ENCODE peak calls at places on chromosomes 4 and X, in four cellular contexts. U is IMR-90, S is GM12878, G is K562. R is an unnamed sample.

GRCh38 chrX:96721398-96721797 is 36.8 kb downstream of the DIAPH2 start:
- DNase-seq in U (peak), S (peak), G (no peak), R (no peak)

GRCh38 chr4:162347492-162348213 is 183.9 kb upstream of the FSTL5 start:
- DNase-seq in U (no peak), S (no peak), G (no peak), R (peak)

GRCh38 chrX:139126493-139126892 is 404.0 kb upstream of the F9 start:
- DNase-seq in U (no peak), S (no peak), G (peak), R (no peak)

GRCh38 chr4:83297548-83298260 is 13.1 kb upstream of the COQ2 start:
- DNase-seq in U (no peak), S (no peak), G (no peak), R (no peak)

GRCh38 chr4:173211838-173212237 is 43.2 kb downstream of the GALNT7 start:
- DNase-seq in U (peak), S (no peak), G (peak), R (peak)

GRCh38 chrX:128458888-128459287 is 406.7 kb upstream of the ACTRT1 start:
- DNase-seq in U (peak), S (no peak), G (no peak), R (no peak)

GRCh38 chr4:47714269-47714668 is 123.6 kb downstream of the CORIN start:
- DNase-seq in U (no peak), S (no peak), G (no peak), R (no peak)

GRCh38 chrX:109684136-109684535 is 48.9 kb downstream of the ACSL4 start:
- DNase-seq in U (peak), S (no peak), G (no peak), R (no peak)

GRCh38 chr4:154577324-154577723 is 13.2 kb downstream of the FGA start:
- DNase-seq in U (no peak), S (no peak), G (no peak), R (no peak)

GRCh38 chr4:41057456-41057855 is 156.9 kb downstream of the APBB2 start:
- DNase-seq in U (peak), S (no peak), G (no peak), R (no peak)

GRCh38 chr4:100268807-100269206 is 78.5 kb upstream of the DDIT4L start:
- DNase-seq in U (no peak), S (no peak), G (no peak), R (no peak)

GRCh38 chrX:108312938-108313337 is 125.3 kb downstream of the COL4A6 start:
- DNase-seq in U (peak), S (no peak), G (no peak), R (peak)

GRCh38 chr4:73839071-73839470 is 2.6 kb downstream of the CXCL6 start:
- DNase-seq in U (no peak), S (no peak), G (no peak), R (no peak)

GRCh38 chr4:135325264-135325663 is 1123.7 kb upstream of the PABPC4L start:
- DNase-seq in U (no peak), S (no peak), G (no peak), R (no peak)

GRCh38 chr4:19508442-19508841 is 743.3 kb upstream of the SLIT2 start:
- DNase-seq in U (no peak), S (no peak), G (no peak), R (peak)

GRCh38 chr4:139951051-139951450 is 202.9 kb downstream of the MAML3 start:
- DNase-seq in U (no peak), S (no peak), G (no peak), R (no peak)

GRCh38 chr4:150149381-150149780 is 71.1 kb downstream of the DCLK2 start:
- DNase-seq in U (no peak), S (no peak), G (no peak), R (no peak)

GRCh38 chr4:55399581-55399980 is 3.8 kb downstream of the TMEM165 start:
- DNase-seq in U (no peak), S (no peak), G (no peak), R (no peak)

GRCh38 chr4:168832746-168833575 is 177.1 kb downstream of the CBR4 start:
- DNase-seq in U (no peak), S (no peak), G (no peak), R (peak)

GRCh38 chrX:24520472-24520871 is 55.4 kb downstream of the PDK3 start:
- DNase-seq in U (no peak), S (no peak), G (no peak), R (no peak)

GRCh38 chr4:26141101-26141830 is 179.5 kb upstream of the RBPJ start:
- DNase-seq in U (no peak), S (no peak), G (no peak), R (no peak)

GRCh38 chr4:98865059-98865458 is 63.9 kb downstream of the EIF4E start:
- DNase-seq in U (no peak), S (no peak), G (no peak), R (no peak)

GRCh38 chr4:43394976-43395375 is 502.5 kb downstream of the GRXCR1 start:
- DNase-seq in U (peak), S (no peak), G (no peak), R (no peak)

GRCh38 chrX:111447298-111447697 is 35.3 kb upstream of the DCX start:
- DNase-seq in U (no peak), S (no peak), G (peak), R (no peak)

GRCh38 chr4:7518871-7519637 is 84.3 kb upstream of the PSAPL1 start:
- DNase-seq in U (no peak), S (no peak), G (no peak), R (no peak)

GRCh38 chr4:186688150-186688943 is 35.3 kb downstream of the FAT1 start:
- DNase-seq in U (no peak), S (no peak), G (no peak), R (no peak)

GRCh38 chr4:186684889-186685309 is 38.8 kb downstream of the FAT1 start:
- DNase-seq in U (no peak), S (no peak), G (no peak), R (no peak)

GRCh38 chr4:186685744-186686143 is 37.9 kb downstream of the FAT1 start:
- DNase-seq in U (peak), S (no peak), G (no peak), R (no peak)

GRCh38 chr4:186689476-186689875 is 34.2 kb downstream of the FAT1 start:
- DNase-seq in U (no peak), S (no peak), G (no peak), R (no peak)

GRCh38 chr4:186687263-186687662 is 36.4 kb downstream of the FAT1 start:
- DNase-seq in U (no peak), S (no peak), G (no peak), R (no peak)
- H3K9ac ChIP-seq in U (no peak), S (no peak), G (no peak), R (no peak)

DNA sequence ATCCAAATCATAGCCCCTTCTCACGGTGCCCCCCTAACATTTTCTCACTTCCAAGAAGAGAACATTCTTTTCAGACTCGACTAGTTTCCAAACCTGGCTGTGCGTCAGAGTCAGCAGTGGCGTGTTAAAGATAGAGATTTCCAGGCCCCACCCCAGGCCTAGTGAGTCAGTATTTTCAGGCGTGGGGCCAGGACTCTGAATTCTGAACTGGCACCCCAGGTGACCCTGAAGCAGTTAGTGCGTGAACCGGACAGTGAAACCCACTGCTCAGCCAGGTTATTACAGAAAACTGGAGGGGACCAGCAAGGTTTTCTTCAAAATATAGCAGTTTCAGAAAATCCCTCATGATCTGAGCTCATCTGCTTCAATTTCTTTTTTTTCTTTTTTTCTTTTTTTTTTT is 35.0 kb upstream of the BCOR start:
- DNase-seq in U (peak), S (no peak), G (peak), R (peak)
- TF ChIP-seq FOS in U (peak), S (no peak), G (no peak), R (no peak)

GRCh38 chr4:186644737-186645261 is 78.9 kb downstream of the FAT1 start:
- DNase-seq in U (peak), S (no peak), G (no peak), R (no peak)
- H3K9ac ChIP-seq in U (no peak), S (no peak), G (no peak), R (no peak)

GRCh38 chrX:41720125-41720780 is 3.7 kb upstream of the GPR82 start:
- DNase-seq in U (peak), S (peak), G (no peak), R (no peak)
- TF ChIP-seq FOS in U (no peak), S (no peak), G (no peak), R (no peak)

DNA sequence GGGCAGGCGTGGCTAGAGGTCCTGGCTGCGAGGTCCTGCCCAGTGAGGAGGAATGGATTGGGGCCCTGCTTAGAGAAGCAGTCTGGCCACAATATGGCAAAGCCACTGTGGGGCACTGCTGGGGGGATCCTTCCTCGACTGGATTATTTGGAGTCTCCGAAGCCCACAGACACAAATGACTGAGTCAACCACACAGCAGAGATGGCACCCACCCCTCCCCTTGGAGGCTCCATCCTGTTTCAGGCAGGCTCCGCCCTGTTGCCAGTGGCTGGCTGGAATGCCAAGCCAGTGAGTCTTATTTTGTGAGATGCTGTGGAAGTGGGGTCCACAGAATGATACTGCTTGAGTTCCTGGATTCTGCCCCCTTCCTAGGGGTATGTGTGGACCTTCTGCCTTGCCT is 363.9 kb downstream of the PPP1R2C start:
- DNase-seq in U (no peak), S (no peak), G (no peak), R (no peak)
- H3K9ac ChIP-seq in U (no peak), S (no peak), G (no peak), R (no peak)

DNA sequence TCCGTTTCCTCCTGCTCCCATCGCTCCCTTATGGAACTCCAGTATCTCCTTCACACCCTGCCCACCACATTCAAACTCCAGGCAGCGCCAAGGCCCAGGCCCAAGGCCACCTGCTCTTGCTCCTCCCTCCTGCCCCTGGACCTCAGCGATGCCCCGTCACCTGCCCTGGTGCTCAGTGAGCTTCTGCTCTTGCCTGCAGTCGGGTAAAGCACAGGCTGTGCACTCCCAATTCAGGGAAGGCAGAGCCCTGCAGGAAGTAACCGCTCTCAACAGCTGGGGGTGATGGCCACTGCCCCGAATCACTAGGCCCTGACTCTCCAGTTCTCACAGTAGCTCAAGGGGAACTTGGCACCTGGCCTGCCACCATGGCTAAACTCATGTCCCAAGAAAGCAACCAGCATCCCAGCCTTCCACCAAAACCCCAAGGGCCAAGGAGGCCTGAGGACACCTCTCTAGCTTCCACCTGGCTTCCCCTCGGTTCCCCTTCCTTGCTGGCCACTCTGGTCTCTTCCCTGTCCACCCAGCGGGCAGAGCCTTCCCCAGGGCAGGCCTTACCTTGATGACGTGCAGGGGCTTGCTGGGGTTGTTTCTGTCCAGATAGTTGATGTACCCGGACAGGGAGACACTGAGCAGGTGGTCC is 29.3 kb downstream of the WDR1 start:
- DNase-seq in U (no peak), S (no peak), G (no peak), R (no peak)
- TF ChIP-seq FOS in U (no peak), S (no peak), G (no peak), R (no peak)

DNA sequence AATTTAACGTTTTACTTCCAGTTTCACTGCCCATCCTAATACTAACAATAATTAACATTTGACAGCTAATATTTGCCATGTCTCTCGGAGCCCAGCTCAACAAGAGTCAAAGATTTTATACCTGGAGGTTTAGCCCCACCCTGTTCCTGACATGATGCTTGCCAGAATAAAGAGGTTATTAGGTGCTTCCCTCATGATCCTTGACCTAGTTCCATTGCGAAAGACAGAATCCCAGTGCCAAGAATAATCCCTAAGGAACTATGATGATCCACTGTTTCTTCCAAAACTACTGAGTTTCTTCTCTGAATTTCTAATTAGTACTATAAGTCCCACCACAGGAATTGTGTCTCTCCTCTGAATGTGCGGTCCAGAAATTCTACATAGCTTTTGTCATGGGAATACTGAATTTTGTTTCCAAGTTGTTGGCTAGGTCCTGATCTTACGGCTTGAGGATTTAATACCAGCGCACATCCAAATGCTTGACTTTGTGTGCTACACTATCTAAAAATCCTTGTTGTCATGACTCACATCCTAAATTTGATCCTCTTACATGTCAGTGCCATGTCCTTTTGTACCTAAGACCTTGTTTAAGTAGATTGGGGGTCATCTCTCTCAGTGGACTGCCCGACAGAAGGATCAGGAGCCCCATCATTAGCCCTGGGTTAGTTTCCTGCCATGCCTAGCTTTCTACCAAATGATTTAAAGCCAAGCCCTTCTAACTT is 23.1 kb downstream of the ANTXR2 start:
- DNase-seq in U (no peak), S (no peak), G (no peak), R (no peak)
- H3K9ac ChIP-seq in U (no peak), S (no peak), G (no peak), R (no peak)

GRCh38 chrX:88853925-88854324 is 106.9 kb downstream of the CPXCR1 start:
- DNase-seq in U (no peak), S (no peak), G (no peak), R (no peak)
- TF ChIP-seq FOS in U (no peak), S (no peak), G (no peak), R (no peak)

R was measured in endothelial cell of umbilical vein.